ENCODE peak calls at places on chromosomes 2 and 18, in nine cellular contexts. Z, D, Y, G, Q, R, C, X and U are unnamed samples.

GRCh38 chr18:58101291-58101706 is 57.3 kb downstream of the NEDD4L start:
- DNase-seq in Z (no peak), C (no peak), Q (no peak), R (no peak), X (no peak), G (no peak), Y (no peak), D (no peak), U (no peak)

GRCh38 chr18:76502551-76502950 is 7.5 kb upstream of the ZNF516 start:
- DNase-seq in Q (no peak), X (no peak), G (no peak), Y (no peak), C (no peak), D (no peak), R (no peak), Z (no peak), U (no peak)

GRCh38 chr18:62109676-62110075 is 77.2 kb downstream of the PIGN start:
- DNase-seq in C (no peak), G (no peak), Y (no peak), Q (no peak), Z (no peak), R (no peak), D (no peak), X (no peak), U (no peak)

GRCh38 chr2:216774620-216775019 is 79.3 kb upstream of the IGFBP5 start:
- DNase-seq in C (peak; percentile 87), D (peak; percentile 90), X (no peak), Q (peak; percentile 29), R (peak; percentile 77), Y (peak; percentile 3), Z (peak; percentile 83), G (no peak), U (no peak)

GRCh38 chr2:237980087-237980486 is 13.3 kb downstream of the UBE2F start:
- DNase-seq in G (no peak), R (no peak), C (no peak), D (no peak), Z (no peak), X (no peak), Q (no peak), Y (no peak), U (no peak)

GRCh38 chr18:59488899-59489298 is 129.8 kb upstream of the LMAN1 start:
- DNase-seq in G (no peak), Y (no peak), Q (no peak), Z (no peak), X (no peak), C (no peak), D (no peak), R (no peak), U (no peak)

GRCh38 chr18:58813090-58813489 is 51.6 kb upstream of the ZNF532 start:
- DNase-seq in R (no peak), C (no peak), D (no peak), Z (no peak), Q (no peak), X (no peak), Y (no peak), G (no peak), U (no peak)

GRCh38 chr2:172672999-172673726 is 62.5 kb upstream of the RAPGEF4 start:
- DNase-seq in C (no peak), Y (peak; percentile 84), R (no peak), Z (peak; percentile 78), D (no peak), X (no peak), G (no peak), Q (no peak), U (no peak)

GRCh38 chr2:190538201-190538600 is 3.7 kb upstream of the NEMP2 start:
- DNase-seq in G (no peak), X (no peak), Q (no peak), C (no peak), Z (no peak), R (no peak), Y (no peak), D (no peak), U (no peak)

GRCh38 chr18:4224031-4224704 is 230.9 kb downstream of the DLGAP1 start:
- DNase-seq in C (no peak), G (no peak), Q (no peak), R (no peak), D (no peak), Y (no peak), X (no peak), Z (no peak), U (no peak)

GRCh38 chr2:101698419-101699190 is 1.1 kb downstream of the MAP4K4 start:
- DNase-seq in X (peak; percentile 15), Y (no peak), D (peak; percentile 20), C (no peak), R (no peak), G (peak; percentile 52), Q (no peak), Z (peak; percentile 59), U (peak; percentile 10)

GRCh38 chr2:12330916-12331315 is 385.8 kb upstream of the TRIB2 start:
- DNase-seq in G (no peak), Y (peak; percentile 28), R (no peak), C (no peak), Z (no peak), D (no peak), X (no peak), Q (no peak), U (no peak)

GRCh38 chr2:235511187-235511661 is 17.4 kb downstream of the AGAP1 start:
- DNase-seq in C (no peak), Z (no peak), G (peak; percentile 33), X (peak; percentile 50), D (no peak), Q (no peak), R (no peak), Y (peak; percentile 81), U (no peak)

GRCh38 chr2:20818820-20819219 is 4.1 kb downstream of the LDAH start:
- DNase-seq in D (no peak), Q (no peak), C (no peak), G (no peak), Z (no peak), X (no peak), Y (no peak), R (no peak), U (no peak)

GRCh38 chr2:199932312-199932855 is 21.3 kb downstream of the C2orf69 start:
- DNase-seq in Q (no peak), D (no peak), C (no peak), R (no peak), X (no peak), Z (peak; percentile 79), Y (no peak), G (no peak), U (no peak)

GRCh38 chr2:215403441-215404356 is 32.2 kb downstream of the FN1 start:
- DNase-seq in X (no peak), G (no peak), Z (no peak), Q (no peak), C (no peak), D (no peak), R (no peak), Y (no peak), U (no peak)

GRCh38 chr2:215407596-215408264 is 28.1 kb downstream of the FN1 start:
- DNase-seq in G (no peak), D (no peak), Y (no peak), Q (no peak), Z (no peak), X (no peak), C (no peak), R (no peak), U (no peak)

GRCh38 chr2:215404357-215404719 is 31.5 kb downstream of the FN1 start:
- DNase-seq in G (no peak), Q (no peak), D (no peak), C (no peak), Z (no peak), R (no peak), X (no peak), Y (no peak), U (no peak)

GRCh38 chr2:215407061-215407460 is 28.8 kb downstream of the FN1 start:
- DNase-seq in Q (no peak), Y (no peak), C (no peak), D (no peak), R (no peak), Z (no peak), G (no peak), X (no peak), U (no peak)

GRCh38 chr2:215405722-215406581 is 29.9 kb downstream of the FN1 start:
- DNase-seq in Y (no peak), C (no peak), G (no peak), Q (no peak), X (no peak), D (no peak), R (no peak), Z (no peak), U (no peak)
- H3K4me1 ChIP-seq in Y (peaks cover 23% of the 10 kb centered on the region), C (no peaks in the 10 kb centered on the region), G (peaks cover 25% of the 10 kb centered on the region), Q (no peaks in the 10 kb centered on the region), X (peaks cover 27% of the 10 kb centered on the region), D (no peaks in the 10 kb centered on the region), R (no peaks in the 10 kb centered on the region), Z (peaks cover 17% of the 10 kb centered on the region), U (no peaks in the 10 kb centered on the region)

GRCh38 chr18:46156838-46157237 is 52.7 kb downstream of the HAUS1 start:
- DNase-seq in C (no peak), Q (no peak), D (no peak), X (no peak), Z (no peak), G (no peak), R (no peak), Y (no peak), U (no peak)
- H3K4me1 ChIP-seq in C (no peaks in the 10 kb centered on the region), Q (no peaks in the 10 kb centered on the region), D (no peaks in the 10 kb centered on the region), X (peaks cover 50% of the 10 kb centered on the region), Z (peaks cover 6% of the 10 kb centered on the region), G (no peaks in the 10 kb centered on the region), R (peaks cover 24% of the 10 kb centered on the region), Y (peaks cover 70% of the 10 kb centered on the region), U (no peaks in the 10 kb centered on the region)

GRCh38 chr2:98763209-98763951 is 32.4 kb upstream of the MGAT4A start:
- DNase-seq in D (no peak), Y (no peak), X (no peak), Z (no peak), C (no peak), Q (no peak), R (no peak), G (no peak), U (no peak)
- H3K4me1 ChIP-seq in D (no peaks in the 10 kb centered on the region), Y (peaks cover 10% of the 10 kb centered on the region), X (peaks cover 7% of the 10 kb centered on the region), Z (peaks cover 4% of the 10 kb centered on the region), C (no peaks in the 10 kb centered on the region), Q (peaks cover 16% of the 10 kb centered on the region), R (peaks cover 19% of the 10 kb centered on the region), G (no peaks in the 10 kb centered on the region), U (no peaks in the 10 kb centered on the region)

DNA sequence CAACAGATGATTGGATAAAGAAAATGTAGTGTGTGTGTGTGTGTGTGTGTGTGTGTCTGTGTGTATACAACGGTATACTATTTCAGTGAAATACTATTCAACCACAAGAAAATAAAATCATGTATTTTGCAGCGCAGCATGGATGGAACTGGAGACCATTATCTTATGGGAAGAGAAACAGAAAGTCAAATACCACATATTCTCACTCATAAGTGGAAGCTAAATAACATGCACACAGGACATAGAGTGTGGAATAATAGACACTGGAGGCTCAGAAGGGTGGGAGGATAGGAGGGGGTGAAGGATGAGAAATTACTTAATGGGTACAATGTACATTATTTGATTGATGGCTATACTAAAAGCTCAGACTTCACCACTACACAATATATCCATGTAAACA is 609.1 kb upstream of the SLC39A10 start:
- DNase-seq in D (no peak), G (no peak), R (no peak), C (no peak), Q (no peak), X (no peak), Z (no peak), Y (no peak), U (no peak)
- H3K4me1 ChIP-seq in D (no peaks in the 10 kb centered on the region), G (no peaks in the 10 kb centered on the region), R (no peaks in the 10 kb centered on the region), C (no peaks in the 10 kb centered on the region), Q (no peaks in the 10 kb centered on the region), X (no peaks in the 10 kb centered on the region), Z (no peaks in the 10 kb centered on the region), Y (peaks cover 8% of the 10 kb centered on the region), U (no peaks in the 10 kb centered on the region)